ENCODE peak calls at places on chromosomes 7 and 10, in six cellular contexts. R is fibroblast of lung, O is gastrocnemius medialis, D is sigmoid colon, U is adrenal gland, P is tibial artery. S is an unnamed sample.

GRCh38 chr10:76329891-76330575 is 898.6 kb downstream of the LRMDA start:
- DNase-seq in R (peak; percentile 78), O (no peak), D (no peak), U (no peak), P (no peak), S (no peak)

GRCh38 chr7:101555269-101555920 is 73.7 kb downstream of the MYL10 start:
- DNase-seq in R (no peak), O (no peak), D (no peak), U (no peak), P (no peak), S (no peak)

GRCh38 chr10:36534471-36535002 is 590.9 kb upstream of the ANKRD30A start:
- DNase-seq in R (peak; percentile 84), O (no peak), D (no peak), U (no peak), P (no peak), S (no peak)

GRCh38 chr7:55069271-55069792 is 50.5 kb downstream of the EGFR start:
- DNase-seq in R (no peak), O (no peak), D (no peak), U (no peak), P (no peak), S (no peak)

GRCh38 chr10:49254556-49255318 is 44.2 kb upstream of the C10orf71 start:
- DNase-seq in R (no peak), O (no peak), D (no peak), U (no peak), P (no peak), S (no peak)

GRCh38 chr10:86535057-86535882 is 13.7 kb upstream of the WAPL start:
- DNase-seq in R (peak; percentile 23), O (peak; percentile 96), D (peak; percentile 81), U (peak; percentile 89), P (peak; percentile 51), S (no peak)

GRCh38 chr7:96118449-96119001 is 203.4 kb downstream of the SLC25A13 start:
- DNase-seq in R (peak; percentile 30), O (no peak), D (no peak), U (no peak), P (no peak), S (no peak)

GRCh38 chr7:123658023-123658422 is 2.4 kb downstream of the LMOD2 start:
- DNase-seq in R (no peak), O (no peak), D (no peak), U (no peak), P (no peak), S (no peak)

GRCh38 chr10:28217848-28218247 is 85.0 kb downstream of the MPP7 start:
- DNase-seq in R (peak; percentile 97), O (no peak), D (no peak), U (no peak), P (no peak), S (no peak)

GRCh38 chr10:132706701-132707100 is 79.2 kb downstream of the NKX6-2 start:
- DNase-seq in R (no peak), O (peak; percentile 30), D (peak; percentile 57), U (no peak), P (no peak), S (no peak)

GRCh38 chr10:131570716-131571307 is 259.3 kb upstream of the TCERG1L start:
- DNase-seq in R (no peak), O (no peak), D (no peak), U (no peak), P (no peak), S (no peak)

GRCh38 chr7:129412501-129412900 is 21.7 kb upstream of the STRIP2 start:
- DNase-seq in R (no peak), O (no peak), D (no peak), U (no peak), P (no peak), S (no peak)

GRCh38 chr7:29612596-29612995 is 49.0 kb downstream of the PRR15 start:
- DNase-seq in R (peak; percentile 75), O (no peak), D (no peak), U (no peak), P (no peak), S (no peak)

GRCh38 chr7:94972296-94972695 is 64.9 kb downstream of the PPP1R9A start:
- DNase-seq in R (peak; percentile 88), O (no peak), D (no peak), U (peak; percentile 39), P (no peak), S (no peak)

GRCh38 chr7:113639221-113639620 is 279.6 kb downstream of the PPP1R3A start:
- DNase-seq in R (peak; percentile 2), O (no peak), D (no peak), U (no peak), P (no peak), S (no peak)

GRCh38 chr7:24411226-24411625 is 127.2 kb downstream of the NPY start:
- DNase-seq in R (peak; percentile 1), O (no peak), D (no peak), U (no peak), P (no peak), S (no peak)

GRCh38 chr7:98754041-98754479 is 115.8 kb downstream of the TMEM130 start:
- DNase-seq in R (peak; percentile 48), O (no peak), D (no peak), U (no peak), P (no peak), S (no peak)

GRCh38 chr7:89041240-89041639 is 245.7 kb upstream of the TEX47 start:
- DNase-seq in R (no peak), O (no peak), D (no peak), U (no peak), P (no peak), S (no peak)

GRCh38 chr7:32140540-32140939 is 70.3 kb upstream of the PDE1C start:
- DNase-seq in R (no peak), O (no peak), D (no peak), U (no peak), P (no peak), S (no peak)

GRCh38 chr7:34225193-34225592 is 319.9 kb downstream of the BMPER start:
- DNase-seq in R (no peak), O (no peak), D (no peak), U (no peak), P (no peak), S (no peak)

GRCh38 chr10:103669944-103670343 is 176.4 kb downstream of the NEURL1 start:
- DNase-seq in R (no peak), O (no peak), D (no peak), U (no peak), P (no peak), S (no peak)

GRCh38 chr7:92603089-92603445 is 12.9 kb upstream of the FAM133B start:
- DNase-seq in R (no peak), O (no peak), D (no peak), U (no peak), P (no peak), S (no peak)
- H3K27ac ChIP-seq in R (no peak overlapping the region), O (no peak overlapping the region), D (no peak overlapping the region), U (no peak overlapping the region), P (no peak overlapping the region), S (no peak overlapping the region)

DNA sequence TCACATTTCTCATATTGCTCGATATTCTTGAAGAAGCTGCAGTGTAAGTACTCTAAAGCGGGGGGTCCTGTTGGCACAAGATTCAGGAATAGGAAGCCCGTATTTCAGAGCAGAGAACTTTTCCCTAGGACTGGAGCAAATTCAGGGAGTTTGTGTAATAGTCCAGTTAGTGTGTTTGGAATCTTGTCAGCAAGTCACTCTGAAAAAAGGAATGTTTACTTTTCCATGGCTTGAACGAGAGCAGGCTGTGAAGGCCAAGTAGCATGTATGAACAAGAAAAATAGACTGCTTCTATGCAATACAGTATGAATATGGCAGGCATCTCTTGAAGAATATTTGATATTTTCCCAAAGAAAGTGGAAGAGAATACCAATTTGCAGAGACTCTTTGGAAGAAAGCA is 39.8 kb downstream of the CDC123 start:
- DNase-seq in R (peak; percentile 25), O (no peak), D (no peak), U (no peak), P (no peak), S (no peak)
- H3K27ac ChIP-seq in R (no peak overlapping the region), O (no peak overlapping the region), D (peak overlapping the region; percentile 67), U (no peak overlapping the region), P (peak overlapping the region; percentile 70), S (no peak overlapping the region)

GRCh38 chr10:3074985-3075600 is 7.7 kb downstream of the PFKP start:
- DNase-seq in R (no peak), O (no peak), D (peak; percentile 33), U (no peak), P (no peak), S (no peak)
- H3K27ac ChIP-seq in R (no peak overlapping the region), O (no peak overlapping the region), D (no peak overlapping the region), U (no peak overlapping the region), P (no peak overlapping the region), S (no peak overlapping the region)

GRCh38 chr7:150688630-150689029 is 3.1 kb downstream of the GIMAP2 start:
- DNase-seq in R (no peak), O (no peak), D (no peak), U (no peak), P (no peak), S (no peak)
- H3K27ac ChIP-seq in R (no peak overlapping the region), O (no peak overlapping the region), D (no peak overlapping the region), U (no peak overlapping the region), P (no peak overlapping the region), S (no peak overlapping the region)

DNA sequence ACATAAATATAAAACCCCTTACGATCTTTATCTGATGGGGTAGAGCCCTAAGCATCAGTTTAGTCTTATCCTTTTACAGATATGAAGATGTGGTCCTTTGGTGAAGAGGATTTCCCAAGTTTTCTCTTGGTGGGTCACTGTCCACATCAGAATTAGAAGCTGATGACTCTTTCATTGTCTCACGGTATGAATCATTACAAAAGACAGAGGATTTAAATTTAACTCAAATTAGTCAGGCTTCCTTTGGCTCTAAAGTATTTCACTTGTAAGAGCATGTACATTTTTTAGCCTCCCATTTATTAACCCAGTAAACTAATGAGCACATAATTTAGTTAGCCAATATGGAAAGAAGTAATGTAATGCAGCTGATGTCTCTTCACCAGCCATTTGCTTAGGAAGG is 49.9 kb upstream of the TMEM26 start:
- DNase-seq in R (peak; percentile 62), O (no peak), D (no peak), U (no peak), P (no peak), S (no peak)
- H3K27ac ChIP-seq in R (no peak overlapping the region), O (no peak overlapping the region), D (no peak overlapping the region), U (no peak overlapping the region), P (no peak overlapping the region), S (no peak overlapping the region)

GRCh38 chr10:110750931-110751330 is 106.8 kb downstream of the RBM20 start:
- DNase-seq in R (no peak), O (no peak), D (no peak), U (no peak), P (no peak), S (no peak)
- H3K27ac ChIP-seq in R (no peak overlapping the region), O (no peak overlapping the region), D (no peak overlapping the region), U (no peak overlapping the region), P (no peak overlapping the region), S (no peak overlapping the region)

GRCh38 chr7:17773289-17773626 is 167.0 kb downstream of the SNX13 start:
- DNase-seq in R (peak; percentile 92), O (peak; percentile 39), D (no peak), U (no peak), P (peak; percentile 57), S (no peak)
- H3K27ac ChIP-seq in R (no peak overlapping the region), O (no peak overlapping the region), D (no peak overlapping the region), U (no peak overlapping the region), P (no peak overlapping the region), S (no peak overlapping the region)